ENCODE peak calls at places on chromosomes 3 and 15, in five cellular contexts. Y, V, I, N and G are unnamed samples.
A peak's percentile ranks its signal among the peaks of the same experiment; 100 is the strongest.

GRCh38 chr15:76199106-76200082 is 111.9 kb downstream of the ETFA start:
- DNase-seq in Y (peak; percentile 84), V (no peak), I (peak; percentile 66), N (peak; percentile 45), G (no peak)

GRCh38 chr15:66749841-66750575 is 48.0 kb downstream of the SMAD6 start:
- DNase-seq in Y (no peak), V (peak; percentile 57), I (no peak), N (no peak), G (no peak)

GRCh38 chr3:3902156-3902555 is 102.9 kb downstream of the LRRN1 start:
- DNase-seq in Y (no peak), V (no peak), I (no peak), N (no peak), G (no peak)

GRCh38 chr3:21517184-21517583 is 233.8 kb downstream of the ZNF385D start:
- DNase-seq in Y (no peak), V (no peak), I (no peak), N (no peak), G (no peak)

GRCh38 chr3:125045965-125046364 is 9.8 kb downstream of the HEG1 start:
- DNase-seq in Y (no peak), V (no peak), I (peak; percentile 90), N (no peak), G (no peak)

GRCh38 chr15:32134777-32135307 is 104.5 kb downstream of the CHRNA7 start:
- DNase-seq in Y (no peak), V (no peak), I (no peak), N (no peak), G (no peak)

GRCh38 chr3:124952456-124952855 is 17.9 kb upstream of the MUC13 start:
- DNase-seq in Y (no peak), V (peak; percentile 30), I (no peak), N (no peak), G (no peak)

GRCh38 chr3:34024447-34025240 is 226.2 kb downstream of the PDCD6IP start:
- DNase-seq in Y (no peak), V (no peak), I (no peak), N (no peak), G (no peak)

GRCh38 chr3:46269556-46269955 is 27.3 kb downstream of the CCR3 start:
- DNase-seq in Y (no peak), V (no peak), I (no peak), N (no peak), G (no peak)

GRCh38 chr3:130981469-130981868 is 45.2 kb downstream of the ASTE1 start:
- DNase-seq in Y (no peak), V (no peak), I (no peak), N (no peak), G (no peak)

GRCh38 chr3:37124431-37124830 is 50.0 kb downstream of the LRRFIP2 start:
- DNase-seq in Y (no peak), V (no peak), I (peak; percentile 46), N (no peak), G (no peak)

GRCh38 chr3:169305460-169305859 is 358.1 kb downstream of the MECOM start:
- DNase-seq in Y (no peak), V (no peak), I (no peak), N (peak; percentile 61), G (no peak)

GRCh38 chr15:47870956-47871625 is 153.8 kb downstream of the SEMA6D start:
- DNase-seq in Y (no peak), V (no peak), I (peak; percentile 89), N (no peak), G (no peak)

GRCh38 chr3:95277614-95278013 is 1214.8 kb downstream of the NSUN3 start:
- DNase-seq in Y (no peak), V (no peak), I (no peak), N (no peak), G (no peak)

GRCh38 chr3:192413461-192413860 is 313.9 kb downstream of the FGF12 start:
- DNase-seq in Y (no peak), V (no peak), I (no peak), N (no peak), G (no peak)

GRCh38 chr15:68001811-68002210 is 52.3 kb upstream of the PIAS1 start:
- DNase-seq in Y (no peak), V (no peak), I (no peak), N (no peak), G (no peak)

GRCh38 chr15:68000754-68001153 is 53.4 kb upstream of the PIAS1 start:
- DNase-seq in Y (no peak), V (no peak), I (no peak), N (no peak), G (no peak)

GRCh38 chr15:67997996-67998395 is 56.1 kb upstream of the PIAS1 start:
- DNase-seq in Y (no peak), V (no peak), I (peak; percentile 6), N (no peak), G (no peak)

GRCh38 chr15:67999320-68000100 is 54.6 kb upstream of the PIAS1 start:
- DNase-seq in Y (no peak), V (no peak), I (no peak), N (no peak), G (no peak)

GRCh38 chr15:67998599-67999122 is 55.5 kb upstream of the PIAS1 start:
- DNase-seq in Y (no peak), V (no peak), I (peak; percentile 39), N (peak; percentile 79), G (no peak)
- H3K27ac ChIP-seq in Y (no peak overlapping the region), V (no peak overlapping the region), I (no peak overlapping the region), N (peak overlapping the region; percentile 49), G (no peak overlapping the region)

DNA sequence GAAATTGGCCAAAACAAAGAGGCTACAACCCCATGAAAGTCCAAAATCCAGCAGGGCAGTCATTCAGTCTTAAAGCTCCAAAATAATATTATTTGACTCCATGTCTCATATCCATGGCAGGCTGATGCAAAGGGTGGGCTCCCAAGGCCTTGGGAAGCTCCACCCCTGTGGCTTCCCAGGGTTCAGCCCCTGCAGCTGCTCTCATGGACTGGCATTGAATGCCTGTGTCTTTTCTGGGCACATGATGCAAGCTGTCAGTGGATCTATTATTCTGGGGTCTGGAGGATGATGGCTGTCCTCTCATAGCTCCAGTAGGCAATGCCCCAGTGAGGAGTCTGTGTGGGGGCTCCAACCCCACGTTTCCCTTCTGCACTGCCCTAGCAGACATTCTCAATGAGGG is 81.8 kb downstream of the ZMAT3 start:
- DNase-seq in Y (no peak), V (no peak), I (no peak), N (no peak), G (no peak)
- H3K9me3 ChIP-seq in Y (peaks cover 43% of the 10 kb centered on the region), V (peaks cover 47% of the 10 kb centered on the region), I (peaks cover 38% of the 10 kb centered on the region), N (peaks cover 10% of the 10 kb centered on the region), G (peaks cover 9% of the 10 kb centered on the region)

GRCh38 chr3:194201953-194202666 is 66.2 kb downstream of the HES1 start:
- DNase-seq in Y (no peak), V (no peak), I (no peak), N (no peak), G (no peak)

GRCh38 chr3:194205675-194206133 is 69.8 kb downstream of the HES1 start:
- DNase-seq in Y (no peak), V (no peak), I (no peak), N (no peak), G (no peak)

GRCh38 chr3:194204793-194205065 is 68.8 kb downstream of the HES1 start:
- DNase-seq in Y (no peak), V (no peak), I (no peak), N (no peak), G (no peak)

GRCh38 chr3:194204036-194204792 is 68.3 kb downstream of the HES1 start:
- DNase-seq in Y (no peak), V (no peak), I (no peak), N (no peak), G (no peak)

DNA sequence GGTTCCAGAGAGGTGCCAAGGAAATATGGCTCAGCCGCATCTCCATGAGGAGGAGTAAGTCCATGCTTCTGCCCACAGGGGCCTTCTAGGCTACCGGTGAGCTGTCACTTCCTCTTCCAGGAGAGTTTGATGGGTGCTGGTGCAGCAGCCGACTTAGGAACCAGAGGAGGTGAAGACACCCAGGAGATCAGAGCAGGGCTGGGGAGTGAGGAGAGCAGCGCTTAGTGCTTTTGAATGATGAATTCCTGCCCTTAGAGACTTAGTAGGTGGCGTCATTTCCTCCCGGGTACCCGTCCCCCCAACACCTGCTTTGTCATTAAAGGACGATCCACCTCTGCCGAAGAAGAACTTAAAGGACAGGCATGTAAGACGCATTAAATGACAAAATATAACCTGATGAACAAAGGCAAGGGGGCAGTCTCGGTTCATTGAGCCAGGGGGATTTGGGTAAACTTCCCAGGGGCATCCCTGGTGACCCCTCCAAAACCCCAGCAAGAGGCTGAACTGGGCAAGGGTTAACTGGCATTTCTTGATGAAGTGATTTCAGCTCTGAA is 67.6 kb downstream of the HES1 start:
- DNase-seq in Y (no peak), V (no peak), I (no peak), N (no peak), G (no peak)
- H3K27ac ChIP-seq in Y (no peak overlapping the region), V (no peak overlapping the region), I (no peak overlapping the region), N (no peak overlapping the region), G (no peak overlapping the region)

DNA sequence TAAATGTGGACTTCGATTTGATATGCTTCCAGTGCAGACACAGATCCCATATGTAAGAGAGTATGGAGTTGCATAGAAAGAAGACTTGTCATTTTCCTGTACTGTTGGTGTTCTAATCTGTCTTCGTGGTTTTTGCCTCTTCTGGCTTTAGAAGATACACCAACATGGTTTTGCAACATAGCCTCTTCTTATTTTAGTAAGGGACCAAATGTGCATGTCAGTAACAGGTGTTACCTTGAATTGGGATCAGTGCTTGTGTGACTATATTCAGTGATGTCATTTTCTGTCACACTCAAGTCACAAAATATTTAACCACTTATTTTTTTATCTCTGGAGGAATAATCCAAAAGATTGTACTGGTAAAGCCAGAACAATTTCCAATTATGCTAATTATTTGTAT is 140.4 kb downstream of the SNRPN start:
- DNase-seq in Y (no peak), V (no peak), I (no peak), N (no peak), G (no peak)
- H3K9me3 ChIP-seq in Y (peaks cover 89% of the 10 kb centered on the region), V (peaks cover 70% of the 10 kb centered on the region), I (peaks cover 97% of the 10 kb centered on the region), N (peaks cover 35% of the 10 kb centered on the region), G (no peaks in the 10 kb centered on the region)

GRCh38 chr3:49028673-49029562 is at the start of gene IMPDH2:
- DNase-seq in Y (peak; percentile 94), V (peak; percentile 82), I (peak; percentile 93), N (peak; percentile 95), G (peak; percentile 64)
- H3K27ac ChIP-seq in Y (peak within 1 kb of the TSS; percentile 98), V (peak within 1 kb of the TSS; percentile 63), I (peak within 1 kb of the TSS; percentile 12), N (peak within 1 kb of the TSS; percentile 89), G (no peak within 1 kb of the TSS)

DNA sequence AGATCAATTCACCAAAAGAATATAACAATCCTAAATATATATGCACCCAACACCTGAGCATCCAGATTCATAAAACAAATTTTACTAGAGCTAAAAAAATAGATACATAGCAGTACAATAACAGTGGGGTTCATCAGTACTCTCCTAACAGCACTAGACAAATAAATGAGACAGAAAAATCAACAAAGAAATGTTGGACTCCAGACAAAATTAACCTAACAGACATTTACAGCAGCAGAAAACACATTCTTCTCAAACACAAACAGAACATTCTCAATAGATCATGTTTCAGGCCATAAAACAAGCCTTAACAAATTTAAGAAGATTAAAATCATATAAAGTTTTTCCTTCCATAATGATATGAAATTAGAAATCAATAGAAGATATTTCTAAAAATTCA is 124.8 kb upstream of the NECTIN3 start:
- DNase-seq in Y (no peak), V (peak; percentile 69), I (no peak), N (no peak), G (no peak)
- H3K9me3 ChIP-seq in Y (peaks cover 49% of the 10 kb centered on the region), V (peaks cover 55% of the 10 kb centered on the region), I (peaks cover 62% of the 10 kb centered on the region), N (peaks cover 38% of the 10 kb centered on the region), G (no peaks in the 10 kb centered on the region)

GRCh38 chr3:127678611-127679533 is 6.1 kb downstream of the ABTB1 start:
- DNase-seq in Y (peak; percentile 56), V (no peak), I (no peak), N (no peak), G (no peak)
- H3K27ac ChIP-seq in Y (no peak overlapping the region), V (no peak overlapping the region), I (no peak overlapping the region), N (no peak overlapping the region), G (no peak overlapping the region)